ENCODE peak calls at places on chromosomes 3 and 15, in five cellular contexts. L is GM20000, U is HL-60, D is fibroblast of pulmonary artery, M is mesothelial cell of epicardium. Y is an unnamed sample.

GRCh38 chr3:138395865-138396751 is 38.3 kb upstream of the ESYT3 start:
- DNase-seq in D (no peak), L (no peak), U (no peak), M (no peak), Y (no peak)

GRCh38 chr15:51816615-51817014 is 12.8 kb upstream of the TMOD3 start:
- DNase-seq in U (no peak), D (no peak), L (no peak), M (no peak), Y (no peak)

GRCh38 chr15:33292718-33293307 is 18.0 kb upstream of the RYR3 start:
- DNase-seq in D (peak), M (peak), L (no peak), U (peak), Y (peak)

GRCh38 chr3:13263770-13264467 is 156.2 kb downstream of the NUP210 start:
- DNase-seq in U (no peak), D (no peak), L (no peak), M (no peak), Y (no peak)

GRCh38 chr15:64544450-64544849 is 84.1 kb downstream of the ZNF609 start:
- DNase-seq in M (no peak), D (peak), U (no peak), L (no peak), Y (no peak)

GRCh38 chr15:55494927-55495326 is 13.1 kb downstream of the DNAAF4 start:
- DNase-seq in M (no peak), L (no peak), D (no peak), U (peak), Y (peak)

GRCh38 chr3:195451373-195452000 is 8.7 kb upstream of the ACAP2 start:
- DNase-seq in L (no peak), D (no peak), M (no peak), U (no peak), Y (no peak)

GRCh38 chr15:98635848-98636247 is 12.5 kb upstream of the IGF1R start:
- DNase-seq in L (no peak), M (no peak), U (no peak), D (no peak), Y (no peak)

GRCh38 chr3:57226156-57226555 is 1.4 kb upstream of the APPL1 start:
- DNase-seq in U (peak), L (no peak), M (no peak), D (no peak), Y (no peak)

GRCh38 chr3:157220211-157220610 is 60.3 kb upstream of the CCNL1 start:
- DNase-seq in D (no peak), U (no peak), L (no peak), M (no peak), Y (no peak)

GRCh38 chr15:28911295-28911979 is 25.7 kb downstream of the APBA2 start:
- DNase-seq in M (no peak), L (no peak), D (no peak), U (no peak), Y (no peak)

GRCh38 chr15:31306426-31307269 is 20.0 kb upstream of the KLF13 start:
- DNase-seq in L (no peak), D (no peak), M (no peak), U (no peak), Y (no peak)

GRCh38 chr3:141184430-141184829 is 47.2 kb upstream of the PXYLP1 start:
- DNase-seq in U (no peak), D (no peak), L (no peak), M (no peak), Y (no peak)

GRCh38 chr15:98232761-98233160 is 272.3 kb downstream of the ARRDC4 start:
- DNase-seq in M (no peak), L (no peak), D (no peak), U (no peak), Y (no peak)

GRCh38 chr3:104291878-104292277 is 1074.8 kb upstream of the ALCAM start:
- DNase-seq in D (no peak), M (no peak), U (no peak), L (no peak), Y (peak)

GRCh38 chr15:58513681-58514336 is 82.0 kb downstream of the LIPC start:
- DNase-seq in D (no peak), M (no peak), L (no peak), U (no peak), Y (no peak)

GRCh38 chr3:168049366-168049974 is 46.3 kb downstream of the GOLIM4 start:
- DNase-seq in U (no peak), D (peak), M (no peak), L (no peak), Y (peak)

GRCh38 chr15:87354661-87355410 is 901.7 kb downstream of the NTRK3 start:
- DNase-seq in D (peak), L (no peak), M (no peak), U (no peak), Y (peak)

GRCh38 chr15:40782609-40783227 is 12.9 kb downstream of the C15orf62 start:
- DNase-seq in D (no peak), U (peak), M (peak), L (peak), Y (peak)

GRCh38 chr3:45597166-45597565 is 2.6 kb downstream of the LIMD1 start:
- DNase-seq in L (no peak), U (peak), D (peak), M (no peak), Y (peak)

GRCh38 chr3:28726840-28727239 is 378.2 kb upstream of the AZI2 start:
- DNase-seq in U (peak), D (peak), L (peak), M (no peak), Y (peak)

GRCh38 chr15:57395292-57395691 is 19.0 kb downstream of the CGNL1 start:
- DNase-seq in U (no peak), M (no peak), D (peak), L (no peak), Y (peak)

GRCh38 chr3:105619651-105620050 is 249.2 kb downstream of the CBLB start:
- DNase-seq in U (no peak), L (no peak), M (no peak), D (no peak), Y (no peak)

GRCh38 chr3:32399030-32399620 is 7.5 kb downstream of the CMTM7 start:
- DNase-seq in M (no peak), U (peak), D (peak), L (peak), Y (peak)

GRCh38 chr3:106860182-106860581 is 517.1 kb upstream of the CCDC54 start:
- DNase-seq in U (no peak), L (no peak), M (no peak), D (peak), Y (peak)

GRCh38 chr15:57345584-57345983 is 30.7 kb upstream of the CGNL1 start:
- DNase-seq in M (no peak), D (no peak), U (peak), L (no peak), Y (peak)

GRCh38 chr3:67033091-67033490 is 35.0 kb downstream of the KBTBD8 start:
- DNase-seq in U (no peak), M (no peak), L (no peak), D (no peak), Y (no peak)

GRCh38 chr3:67034371-67034770 is 36.3 kb downstream of the KBTBD8 start:
- DNase-seq in D (no peak), U (no peak), M (no peak), L (no peak), Y (no peak)

GRCh38 chr3:67031986-67032385 is 33.9 kb downstream of the KBTBD8 start:
- DNase-seq in D (no peak), U (no peak), M (no peak), L (no peak), Y (no peak)

GRCh38 chr3:67037615-67038014 is 39.5 kb downstream of the KBTBD8 start:
- DNase-seq in D (peak), L (no peak), U (no peak), M (no peak), Y (peak)
- TF ChIP-seq CTCF in D (peak), L (no peak), U (no peak), M (no peak), Y (peak)

GRCh38 chr3:102741105-102741504 is 306.3 kb downstream of the ZPLD1 start:
- DNase-seq in D (no peak), L (no peak), U (no peak), M (no peak), Y (no peak)
- TF ChIP-seq CTCF in D (no peak), L (no peak), U (no peak), M (no peak), Y (no peak)

GRCh38 chr3:53046171-53047170 is 598 bp upstream of the SFMBT1 start:
- DNase-seq in D (peak), M (peak), U (peak), L (peak), Y (peak)

GRCh38 chr3:53045784-53046170 is at the start of gene SFMBT1:
- DNase-seq in D (peak), L (peak), U (peak), M (peak), Y (peak)

GRCh38 chr3:53043738-53044137 is 2.1 kb downstream of the SFMBT1 start:
- DNase-seq in D (no peak), U (no peak), L (no peak), M (no peak), Y (no peak)

GRCh38 chr3:53044371-53045106 is 1.3 kb downstream of the SFMBT1 start:
- DNase-seq in L (peak), M (peak), D (peak), U (peak), Y (peak)

DNA sequence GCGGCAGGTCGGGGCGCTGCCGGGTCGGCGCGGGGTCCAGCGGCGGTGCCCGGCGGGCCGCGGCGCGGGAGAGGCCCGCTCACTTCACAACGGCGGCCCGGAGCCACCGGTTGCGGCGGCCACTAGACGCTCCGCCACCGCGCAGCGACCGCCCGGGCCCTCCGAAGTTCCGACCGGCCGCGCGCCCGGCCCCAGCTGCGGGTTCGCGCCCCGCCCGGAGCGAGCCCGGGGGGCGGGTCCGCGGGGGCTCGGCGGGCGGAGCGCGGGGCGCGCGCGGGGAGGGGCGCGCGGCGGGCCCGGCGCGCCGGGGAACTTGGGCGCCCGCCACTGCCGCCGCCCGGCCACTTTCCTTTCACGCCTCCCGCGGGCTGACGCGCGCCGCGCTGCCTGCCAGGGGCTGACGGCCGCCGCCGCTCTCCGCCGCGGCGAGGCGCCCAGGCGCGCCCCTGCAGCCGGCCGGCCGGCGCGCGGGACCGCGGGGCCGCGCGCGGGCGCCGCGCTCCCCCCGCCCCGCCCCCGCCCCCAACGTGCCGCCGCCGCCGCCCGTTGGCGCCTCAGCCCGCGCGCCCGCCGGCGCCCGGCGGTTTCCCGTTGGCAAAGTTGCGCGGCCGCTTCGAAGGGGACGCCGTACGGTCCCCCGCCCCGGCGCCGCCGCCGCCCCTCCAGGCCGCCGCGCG is 628 bp downstream of the SFMBT1 start:
- DNase-seq in U (peak), L (peak), M (peak), D (peak), Y (peak)
- TF ChIP-seq CTCF in U (no peak), L (no peak), M (no peak), D (no peak), Y (no peak)

GRCh38 chr3:39637807-39638206 is 170.3 kb downstream of the MOBP start:
- DNase-seq in M (no peak), D (peak), L (no peak), U (no peak), Y (peak)
- TF ChIP-seq CTCF in M (no peak), D (peak), L (no peak), U (no peak), Y (peak)

GRCh38 chr15:80480171-80480811 is 76.1 kb downstream of the ARNT2 start:
- DNase-seq in U (no peak), L (no peak), D (peak), M (no peak), Y (peak)
- TF ChIP-seq CTCF in U (no peak), L (no peak), D (no peak), M (no peak), Y (no peak)

GRCh38 chr3:46693897-46694235 is 387 bp upstream of the ALS2CL start:
- DNase-seq in D (no peak), U (no peak), M (no peak), L (no peak), Y (no peak)

GRCh38 chr3:46695177-46695961 is 1.9 kb upstream of the ALS2CL start:
- DNase-seq in D (peak), L (peak), U (peak), M (no peak), Y (no peak)

GRCh38 chr3:46694520-46694919 is 1.0 kb upstream of the ALS2CL start:
- DNase-seq in D (no peak), L (no peak), U (no peak), M (no peak), Y (no peak)

GRCh38 chr3:46693038-46693896 is at the start of gene ALS2CL:
- DNase-seq in L (peak), D (no peak), U (peak), M (peak), Y (no peak)

DNA sequence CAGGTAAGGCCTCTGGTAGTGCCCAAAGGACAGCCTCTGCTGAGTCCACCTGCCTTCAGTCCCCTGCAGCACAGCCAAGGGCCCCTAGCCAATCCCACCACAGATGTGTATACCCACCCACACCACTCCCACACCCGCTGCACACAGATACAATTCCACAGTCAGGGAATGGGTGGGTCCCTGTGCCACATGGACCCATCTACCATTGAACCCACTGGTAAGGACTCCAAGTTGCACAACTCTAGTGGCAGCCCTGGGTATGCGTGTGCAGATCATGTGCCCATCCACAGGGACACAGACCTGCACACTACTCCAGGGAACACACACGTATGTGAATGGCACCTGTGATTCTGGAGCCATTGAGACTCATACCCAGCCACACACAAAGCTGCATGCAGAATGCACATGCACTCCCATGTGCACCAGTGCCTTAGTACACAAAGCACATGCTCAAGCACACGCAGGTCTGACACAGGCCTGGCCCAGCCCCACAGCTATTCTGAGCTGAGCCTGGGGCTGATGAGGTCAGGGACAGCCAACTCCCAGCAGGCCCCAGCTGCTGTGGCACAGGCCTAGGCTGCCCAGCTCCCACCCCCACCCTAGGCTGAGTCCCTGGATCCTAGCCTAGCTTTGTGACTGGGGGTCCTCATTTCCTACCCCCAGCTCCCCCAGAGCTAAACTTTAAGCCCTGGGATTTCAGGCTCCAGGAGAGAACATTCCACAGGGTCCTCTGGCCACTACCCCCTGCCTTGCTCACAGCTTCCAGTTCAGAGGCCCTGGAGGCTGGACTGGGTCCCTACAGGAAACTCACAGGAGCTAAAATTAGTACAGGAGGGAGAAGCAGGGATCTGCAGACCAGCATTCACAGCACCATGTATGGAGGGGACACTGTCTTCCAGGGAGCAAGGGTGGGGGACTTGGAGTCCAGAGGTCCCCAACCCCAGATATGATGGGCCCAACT is 2.8 kb upstream of the ALS2CL start:
- DNase-seq in D (no peak), L (no peak), U (no peak), M (no peak), Y (peak)
- TF ChIP-seq CTCF in D (no peak), L (no peak), U (no peak), M (no peak), Y (peak)

Y was measured in choroid plexus epithelial cell.